ENCODE peak calls at places on chromosome 21, in five cellular contexts. S, Z, U, N and C are unnamed samples.

GRCh38 chr21:37087188-37087587 is 14.1 kb downstream of the TTC3 start:
- DNase-seq in Z (no peak), S (peak; percentile 8), U (no peak), N (peak; percentile 72), C (peak; percentile 82)

GRCh38 chr21:41438425-41439113 is 12.5 kb downstream of the MX1 start:
- DNase-seq in U (no peak), Z (no peak), N (no peak), S (no peak), C (no peak)

GRCh38 chr21:42646076-42646825 is 7.2 kb upstream of the PDE9A start:
- DNase-seq in S (no peak), Z (no peak), U (no peak), N (no peak), C (no peak)

GRCh38 chr21:27693376-27693775 is 726.5 kb upstream of the ADAMTS5 start:
- DNase-seq in Z (no peak), S (no peak), N (peak; percentile 59), U (no peak), C (peak; percentile 73)

GRCh38 chr21:41706678-41707077 is 60.2 kb downstream of the RIPK4 start:
- DNase-seq in S (peak; percentile 80), U (no peak), N (no peak), Z (no peak), C (peak; percentile 39)

GRCh38 chr21:34582506-34583150 is 32.3 kb downstream of the RCAN1 start:
- DNase-seq in N (peak; percentile 68), Z (peak; percentile 14), S (peak; percentile 72), U (peak; percentile 39), C (peak; percentile 65)

GRCh38 chr21:40717008-40717407 is 129.9 kb downstream of the DSCAM start:
- DNase-seq in U (no peak), S (no peak), N (no peak), Z (no peak), C (no peak)

GRCh38 chr21:41500354-41500753 is 7.6 kb downstream of the TMPRSS2 start:
- DNase-seq in N (no peak), Z (no peak), S (no peak), U (no peak), C (no peak)

GRCh38 chr21:14685568-14685967 is 139.5 kb upstream of the SAMSN1 start:
- DNase-seq in S (no peak), N (no peak), U (no peak), Z (no peak), C (no peak)

GRCh38 chr21:24759348-24760118 is 847.7 kb downstream of the MRPL39 start:
- DNase-seq in U (no peak), N (no peak), Z (no peak), S (no peak), C (no peak)

GRCh38 chr21:17460094-17460493 is 52.7 kb upstream of the CXADR start:
- DNase-seq in S (no peak), U (no peak), N (no peak), Z (no peak), C (no peak)

GRCh38 chr21:37568916-37569315 is 202.3 kb downstream of the DYRK1A start:
- DNase-seq in U (no peak), N (no peak), Z (no peak), S (no peak), C (no peak)

GRCh38 chr21:42524341-42525227 is 10.9 kb downstream of the SLC37A1 start:
- DNase-seq in Z (no peak), U (peak; percentile 61), S (peak; percentile 82), N (peak; percentile 94), C (peak; percentile 52)

GRCh38 chr21:36408568-36408967 is 23.4 kb downstream of the CHAF1B start:
- DNase-seq in N (no peak), U (no peak), S (no peak), Z (no peak), C (no peak)

GRCh38 chr21:21715286-21715969 is 717.2 kb downstream of the NCAM2 start:
- DNase-seq in Z (no peak), N (peak; percentile 56), U (no peak), S (peak; percentile 4), C (peak; percentile 93)

GRCh38 chr21:20822559-20823133 is 175.6 kb upstream of the NCAM2 start:
- DNase-seq in U (no peak), S (peak; percentile 18), N (no peak), Z (peak; percentile 40), C (no peak)

GRCh38 chr21:44013380-44014088 is 1.4 kb downstream of the TRAPPC10 start:
- DNase-seq in U (no peak), Z (no peak), N (peak; percentile 69), S (peak; percentile 38), C (peak; percentile 4)

GRCh38 chr21:34020005-34020847 is 53.2 kb upstream of the MRPS6 start:
- DNase-seq in Z (no peak), N (no peak), S (no peak), U (no peak), C (no peak)

GRCh38 chr21:35488941-35489340 is 439.8 kb upstream of the RUNX1 start:
- DNase-seq in N (no peak), S (no peak), Z (no peak), U (no peak), C (no peak)

GRCh38 chr21:34890724-34891609 is 158.1 kb downstream of the RUNX1 start:
- DNase-seq in S (peak; percentile 67), N (peak; percentile 73), U (peak; percentile 46), Z (peak; percentile 42), C (peak; percentile 48)

GRCh38 chr21:43884861-43885370 is 19.9 kb downstream of the AGPAT3 start:
- DNase-seq in S (no peak), N (no peak), Z (no peak), U (no peak), C (no peak)

GRCh38 chr21:36806103-36806502 is 107.2 kb downstream of the SIM2 start:
- DNase-seq in Z (no peak), S (no peak), N (peak; percentile 46), U (no peak), C (peak; percentile 60)

DNA sequence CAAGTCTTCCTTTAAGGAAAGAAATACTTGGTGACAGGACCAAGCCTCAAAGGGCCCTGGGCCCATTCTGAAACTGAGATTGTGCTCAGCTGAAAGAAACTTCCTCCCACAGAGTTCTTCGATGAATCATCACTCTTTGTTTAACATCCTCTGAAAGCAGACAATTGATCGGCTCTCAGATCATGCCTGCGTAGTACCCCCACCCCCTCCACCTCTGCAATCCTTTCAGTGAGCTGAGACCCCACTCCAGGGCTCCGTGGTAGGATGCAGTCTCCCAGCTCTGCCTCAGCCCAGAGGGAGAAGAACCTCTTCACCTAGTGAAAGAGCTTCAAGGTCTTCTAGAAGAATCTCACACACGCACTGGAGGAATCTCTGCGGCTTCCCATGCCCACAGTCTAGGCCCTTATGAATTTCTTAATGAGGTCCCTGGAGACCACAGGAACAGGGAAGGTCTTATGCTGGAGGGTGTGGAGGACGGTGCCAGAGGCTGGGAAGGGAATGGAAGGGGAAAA is 104.9 kb upstream of the SOD1 start:
- DNase-seq in N (peak; percentile 55), S (peak; percentile 90), U (peak; percentile 63), Z (peak; percentile 57), C (peak; percentile 5)
- H3K18ac ChIP-seq in N (no peak overlapping the region), S (peak overlapping the region; percentile 81), U (peak overlapping the region; percentile 57), Z (peak overlapping the region; percentile 78), C (no peak overlapping the region)

DNA sequence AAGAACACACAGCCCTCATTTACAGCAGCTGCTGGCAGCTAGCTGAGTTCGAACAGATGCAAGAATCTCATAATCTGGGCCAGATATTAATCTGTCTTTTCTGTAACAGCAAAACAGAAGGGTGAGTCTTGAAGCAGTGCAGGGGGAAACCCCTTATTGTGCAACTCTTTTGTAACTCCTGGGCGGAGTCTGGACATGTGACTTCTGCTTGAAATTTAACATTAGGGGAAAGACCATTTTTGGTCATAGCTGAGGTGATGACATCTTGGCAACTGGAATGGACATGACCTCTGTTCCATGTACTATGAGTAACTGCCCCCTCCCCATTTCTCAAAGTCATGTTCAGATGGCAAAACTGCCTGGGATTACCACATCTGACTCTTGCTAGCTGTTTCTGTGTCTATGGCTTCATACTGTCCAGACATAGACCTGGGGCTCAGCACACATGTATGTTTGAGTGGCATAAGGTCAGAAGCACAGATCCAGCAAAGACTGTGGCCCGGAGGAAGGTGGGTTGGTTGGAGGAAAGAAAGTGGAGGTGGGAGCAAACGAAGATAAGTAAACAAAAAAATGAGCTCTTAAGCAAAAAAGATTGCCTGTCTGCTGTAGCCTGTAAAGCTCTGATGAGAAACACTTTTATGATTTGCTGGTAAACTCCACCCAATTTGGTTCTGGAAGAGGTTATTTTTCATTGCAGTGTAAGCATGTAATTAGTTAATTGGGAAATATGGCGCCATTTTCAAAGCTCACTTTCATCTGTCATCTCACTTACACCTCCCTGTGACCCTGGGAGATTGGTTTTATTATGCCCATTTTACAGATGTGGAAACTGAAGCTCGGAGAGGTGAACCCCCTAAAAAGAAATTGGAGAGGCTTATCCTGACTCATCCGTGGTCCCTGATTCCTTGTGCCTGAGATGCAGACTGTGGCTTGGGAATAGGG is 26.1 kb downstream of the ETS2 start:
- DNase-seq in N (peak; percentile 99), Z (no peak), U (no peak), S (no peak), C (peak; percentile 98)
- H3K4me2 ChIP-seq in N (no peak overlapping the region), Z (no peak overlapping the region), U (no peak overlapping the region), S (no peak overlapping the region), C (no peak overlapping the region)

GRCh38 chr21:33020558-33021100 is 5.1 kb upstream of the OLIG2 start:
- DNase-seq in S (no peak), Z (no peak), N (no peak), U (no peak), C (no peak)

GRCh38 chr21:33021150-33021549 is 4.6 kb upstream of the OLIG2 start:
- DNase-seq in U (no peak), S (no peak), N (no peak), Z (no peak), C (no peak)

GRCh38 chr21:33019885-33020557 is 5.7 kb upstream of the OLIG2 start:
- DNase-seq in N (no peak), Z (no peak), S (no peak), U (peak; percentile 51), C (no peak)

GRCh38 chr21:33018707-33019455 is 6.9 kb upstream of the OLIG2 start:
- DNase-seq in N (no peak), S (no peak), Z (no peak), U (no peak), C (no peak)

DNA sequence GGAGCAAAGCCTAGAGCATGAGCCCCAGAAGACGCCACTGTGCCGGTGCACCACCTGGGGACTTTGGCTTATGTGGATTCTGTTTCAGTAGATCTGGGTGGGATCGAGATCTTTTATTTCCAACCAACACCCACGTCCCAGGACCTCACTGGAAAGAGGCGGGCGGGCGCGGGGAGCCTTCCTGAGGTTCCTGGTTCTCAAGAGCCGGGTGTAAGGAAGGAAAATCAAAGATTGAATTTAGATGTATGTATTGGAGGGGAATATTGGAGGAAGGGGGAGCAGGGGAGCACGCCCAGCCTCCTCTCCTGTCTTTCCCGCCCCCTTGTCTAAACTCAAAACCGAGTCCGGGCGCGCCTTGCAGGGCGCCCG is 6.2 kb upstream of the OLIG2 start:
- DNase-seq in U (no peak), S (no peak), Z (no peak), N (no peak), C (no peak)
- H3K18ac ChIP-seq in U (no peak overlapping the region), S (no peak overlapping the region), Z (peak overlapping the region; percentile 22), N (no peak overlapping the region), C (no peak overlapping the region)

GRCh38 chr21:23694396-23694795 is 1912.9 kb downstream of the MRPL39 start:
- DNase-seq in S (no peak), U (no peak), N (no peak), Z (no peak), C (no peak)

GRCh38 chr21:23699402-23699801 is 1907.9 kb downstream of the MRPL39 start:
- DNase-seq in S (no peak), U (no peak), N (no peak), Z (no peak), C (no peak)

DNA sequence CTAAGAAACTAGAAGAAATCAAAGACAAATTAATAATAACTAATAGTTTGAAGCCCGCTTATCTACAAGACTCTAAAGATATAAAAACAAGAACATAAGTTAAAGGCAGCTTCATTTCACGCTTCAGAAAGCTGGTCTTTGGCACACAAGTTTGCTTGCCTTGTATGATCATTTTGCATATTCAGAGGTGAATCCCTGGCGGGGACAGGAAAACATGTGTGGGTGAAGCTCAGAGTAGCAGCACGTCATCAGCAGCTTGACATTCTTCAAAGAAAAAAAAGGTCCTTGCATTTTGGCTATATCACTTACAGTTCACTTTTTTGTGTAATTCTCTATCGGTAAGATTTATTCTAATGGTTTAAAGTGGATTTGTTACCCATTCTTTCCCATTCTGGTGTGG is 1911.8 kb downstream of the MRPL39 start:
- DNase-seq in S (no peak), Z (no peak), N (no peak), U (no peak), C (no peak)
- H3K4me2 ChIP-seq in S (no peak overlapping the region), Z (no peak overlapping the region), N (no peak overlapping the region), U (no peak overlapping the region), C (no peak overlapping the region)